ENCODE peak calls at places on chromosomes 11 and 22, in five cellular contexts. X is ovary, L is H1, Y is K562, F is stomach. T is an unnamed sample.

GRCh38 chr11:126405906-126406305 is 50.4 kb downstream of the ST3GAL4 start:
- DNase-seq in X (no peak), L (no peak), Y (no peak), F (no peak), T (peak)

GRCh38 chr11:70296681-70297080 is 26.2 kb downstream of the PPFIA1 start:
- DNase-seq in X (no peak), L (no peak), Y (no peak), F (no peak), T (no peak)

GRCh38 chr11:32116668-32117067 is 25.8 kb downstream of the RCN1 start:
- DNase-seq in X (no peak), L (no peak), Y (no peak), F (no peak), T (no peak)

GRCh38 chr22:25365491-25366261 is 146.2 kb downstream of the CRYBB2 start:
- DNase-seq in X (no peak), L (no peak), Y (no peak), F (peak), T (no peak)

GRCh38 chr11:74398244-74399159 is at the start of gene PGM2L1:
- DNase-seq in X (peak), L (peak), Y (peak), F (peak), T (peak)

GRCh38 chr11:17649696-17650600 is 69.4 kb upstream of the MYOD1 start:
- DNase-seq in X (no peak), L (no peak), Y (no peak), F (no peak), T (no peak)

GRCh38 chr11:14413307-14414072 is 54.5 kb upstream of the RRAS2 start:
- DNase-seq in X (no peak), L (peak), Y (peak), F (no peak), T (no peak)

GRCh38 chr11:15258433-15259350 is 144.0 kb downstream of the INSC start:
- DNase-seq in X (no peak), L (no peak), Y (peak), F (no peak), T (no peak)

GRCh38 chr11:106466441-106467190 is 389.2 kb downstream of the AASDHPPT start:
- DNase-seq in X (no peak), L (no peak), Y (no peak), F (no peak), T (no peak)

GRCh38 chr11:134340354-134340964 is 8.7 kb downstream of the GLB1L2 start:
- DNase-seq in X (no peak), L (no peak), Y (no peak), F (no peak), T (peak)

GRCh38 chr22:36301384-36301828 is 48.5 kb downstream of the APOL1 start:
- DNase-seq in X (peak), L (peak), Y (peak), F (peak), T (peak)

GRCh38 chr11:117583063-117583801 is 213.8 kb downstream of the DSCAML1 start:
- DNase-seq in X (no peak), L (no peak), Y (no peak), F (no peak), T (no peak)

GRCh38 chr22:22810471-22810870 is 77.1 kb upstream of the IGLL5 start:
- DNase-seq in X (no peak), L (no peak), Y (no peak), F (no peak), T (no peak)

GRCh38 chr11:60169264-60169915 is 13.5 kb downstream of the MS4A6A start:
- DNase-seq in X (no peak), L (no peak), Y (peak), F (peak), T (peak)

GRCh38 chr11:111631666-111632039 is 29.4 kb downstream of the SIK2 start:
- DNase-seq in X (no peak), L (no peak), Y (no peak), F (no peak), T (no peak)

GRCh38 chr22:35629406-35630234 is 12.5 kb upstream of the MB start:
- DNase-seq in X (peak), L (peak), Y (peak), F (peak), T (peak)

GRCh38 chr11:61264795-61265194 is 23.8 kb downstream of the PGA5 start:
- DNase-seq in X (no peak), L (no peak), Y (no peak), F (no peak), T (no peak)

GRCh38 chr11:45083544-45084087 is 62.8 kb upstream of the PRDM11 start:
- DNase-seq in X (no peak), L (no peak), Y (peak), F (no peak), T (no peak)

GRCh38 chr22:48145738-48146137 is 1383.3 kb downstream of the TBC1D22A start:
- DNase-seq in X (no peak), L (no peak), Y (no peak), F (no peak), T (no peak)

GRCh38 chr11:7690648-7691047 is 15.6 kb downstream of the OVCH2 start:
- DNase-seq in X (no peak), L (no peak), Y (no peak), F (no peak), T (no peak)

GRCh38 chr11:124896821-124897391 is 759 bp downstream of the ROBO4 start:
- DNase-seq in X (peak), L (no peak), Y (no peak), F (no peak), T (no peak)

GRCh38 chr11:118229274-118229847 is 4.5 kb upstream of the JAML start:
- DNase-seq in X (no peak), L (no peak), Y (no peak), F (no peak), T (no peak)

GRCh38 chr11:41235670-41236069 is 223.8 kb downstream of the LRRC4C start:
- DNase-seq in X (no peak), L (no peak), Y (no peak), F (no peak), T (no peak)

GRCh38 chr11:83600656-83601055 is 314.5 kb upstream of the CCDC90B start:
- DNase-seq in X (no peak), L (no peak), Y (no peak), F (no peak), T (no peak)

GRCh38 chr11:10304495-10305261 is at the start of gene ADM:
- DNase-seq in X (peak), L (no peak), Y (peak), F (peak), T (peak)

GRCh38 chr11:1219446-1219835 is 3.4 kb upstream of the MUC5B start:
- DNase-seq in X (no peak), L (no peak), Y (no peak), F (no peak), T (no peak)

GRCh38 chr22:29369460-29369859 is 18.9 kb downstream of the AP1B1 start:
- DNase-seq in X (peak), L (peak), Y (peak), F (no peak), T (peak)

GRCh38 chr22:22894740-22895731 is 7.4 kb downstream of the IGLL5 start:
- DNase-seq in X (no peak), L (no peak), Y (no peak), F (no peak), T (peak)

GRCh38 chr11:129280027-129280811 is 88.1 kb upstream of the ARHGAP32 start:
- DNase-seq in X (no peak), L (no peak), Y (no peak), F (no peak), T (peak)

GRCh38 chr22:38873469-38874411 is 1.7 kb upstream of the CBX6 start:
- DNase-seq in X (no peak), L (no peak), Y (peak), F (peak), T (no peak)

GRCh38 chr22:39446239-39446721 is 10.5 kb upstream of the MGAT3 start:
- DNase-seq in X (no peak), L (no peak), Y (peak), F (peak), T (peak)

GRCh38 chr11:72084960-72085359 is 4.3 kb downstream of the LRRC51 start:
- DNase-seq in X (no peak), L (no peak), Y (no peak), F (no peak), T (no peak)

GRCh38 chr22:29309332-29310064 is 3.0 kb downstream of the GAS2L1 start:
- DNase-seq in X (no peak), L (no peak), Y (no peak), F (peak), T (peak)

GRCh38 chr11:76598426-76598839 is 72.1 kb downstream of the LRRC32 start:
- DNase-seq in X (no peak), L (no peak), Y (peak), F (no peak), T (no peak)

DNA sequence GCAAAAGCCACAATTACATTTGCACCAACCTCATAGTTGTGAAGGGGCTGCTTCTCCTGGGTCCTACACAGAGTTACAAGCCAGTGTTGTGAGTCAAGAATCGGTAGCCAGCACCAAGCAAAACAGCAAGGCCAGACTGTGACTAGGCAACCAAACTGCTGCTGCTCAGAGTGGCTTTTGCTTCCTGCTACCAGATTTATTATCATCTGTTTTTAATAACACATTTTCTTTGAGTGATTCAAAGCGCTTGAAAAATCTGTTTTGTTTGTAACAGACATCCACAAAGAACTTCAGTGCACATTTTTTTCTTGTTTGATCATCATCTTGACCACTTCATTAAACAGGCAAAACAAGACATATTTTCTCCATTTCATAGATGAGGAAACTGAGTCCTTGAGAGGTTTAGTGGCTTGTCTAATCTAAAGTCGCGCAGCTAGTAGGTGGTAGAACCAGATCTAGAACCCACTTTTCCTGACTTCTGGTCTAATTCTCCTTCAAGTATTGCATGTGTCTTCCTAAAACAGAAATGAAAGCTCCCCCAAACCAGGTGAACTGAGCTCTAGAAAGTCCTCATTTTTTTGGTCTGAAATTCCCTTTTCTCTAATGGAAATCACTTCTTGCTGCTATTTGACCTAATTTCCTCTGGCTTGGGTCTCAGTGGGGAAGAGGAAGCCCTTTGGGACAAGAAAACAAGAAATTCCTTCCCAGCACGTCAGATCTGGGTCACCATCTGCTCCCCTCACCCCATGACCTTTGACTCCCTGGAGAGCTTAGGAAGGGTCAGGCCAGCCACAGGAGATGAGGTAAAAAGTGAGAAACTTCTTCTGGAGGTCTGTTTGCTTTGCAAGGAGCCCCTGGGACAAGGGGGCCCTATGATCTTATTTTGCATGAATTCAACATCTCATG is 39.9 kb downstream of the CWC15 start:
- DNase-seq in X (no peak), L (no peak), Y (no peak), F (no peak), T (no peak)
- H3K4me3 ChIP-seq in X (no peak), L (no peak), Y (no peak), F (no peak), T (no peak)

GRCh38 chr11:3202759-3203158 is 15.9 kb downstream of the MRGPRG start:
- DNase-seq in X (no peak), L (no peak), Y (no peak), F (no peak), T (peak)

GRCh38 chr11:3201677-3202181 is 16.9 kb downstream of the MRGPRG start:
- DNase-seq in X (no peak), L (no peak), Y (no peak), F (no peak), T (peak)

GRCh38 chr11:3202305-3202704 is 16.3 kb downstream of the MRGPRG start:
- DNase-seq in X (no peak), L (no peak), Y (no peak), F (no peak), T (peak)

GRCh38 chr11:3204141-3205015 is 14.2 kb downstream of the MRGPRG start:
- DNase-seq in X (no peak), L (no peak), Y (no peak), F (no peak), T (no peak)

DNA sequence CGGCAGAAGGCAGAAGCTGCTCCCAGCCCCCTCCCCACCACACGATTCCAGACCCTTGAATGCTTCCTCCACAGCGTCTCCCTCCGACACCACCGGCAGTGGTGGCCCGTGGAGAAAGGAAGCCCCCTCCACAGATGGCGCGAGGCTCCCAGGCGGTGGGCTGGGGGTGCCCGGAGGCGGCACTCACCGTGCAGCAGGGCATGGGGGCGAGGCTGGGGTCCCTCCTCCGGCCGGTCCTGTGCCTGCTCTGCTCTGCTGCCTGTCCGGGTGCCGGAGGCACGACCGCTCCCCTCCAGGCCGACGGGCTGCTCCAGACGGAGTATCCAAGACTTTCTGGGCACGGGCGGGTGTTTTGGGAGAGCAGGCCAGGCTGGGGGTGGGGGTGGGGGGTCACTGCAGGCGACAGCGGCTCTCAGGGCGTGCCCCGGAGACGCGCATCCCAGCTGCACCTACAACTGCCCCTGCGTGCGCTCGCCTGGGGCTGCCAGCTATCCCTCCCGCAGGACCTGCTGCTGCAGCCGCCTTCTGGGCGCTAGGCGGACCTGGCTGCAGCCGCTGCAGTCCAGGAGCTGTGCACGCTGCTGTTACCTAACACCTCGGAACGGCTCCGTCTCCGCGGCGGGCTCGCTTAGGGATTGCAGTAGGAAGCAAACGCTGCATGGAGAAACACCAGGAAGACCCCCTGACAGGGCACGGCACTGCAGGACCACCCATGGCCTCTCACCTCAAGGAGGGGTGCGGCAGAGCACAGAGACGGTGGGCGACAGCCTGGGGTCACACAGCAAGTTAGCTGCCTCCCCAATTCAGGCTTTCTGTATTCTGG is 15.2 kb downstream of the MRGPRG start:
- DNase-seq in X (no peak), L (peak), Y (no peak), F (no peak), T (no peak)
- TF ChIP-seq CTCF in X (no peak), L (no peak), Y (no peak), F (no peak), T (no peak)

GRCh38 chr11:20337526-20338154 is 25.9 kb upstream of the HTATIP2 start:
- DNase-seq in X (no peak), L (no peak), Y (peak), F (no peak), T (peak)

DNA sequence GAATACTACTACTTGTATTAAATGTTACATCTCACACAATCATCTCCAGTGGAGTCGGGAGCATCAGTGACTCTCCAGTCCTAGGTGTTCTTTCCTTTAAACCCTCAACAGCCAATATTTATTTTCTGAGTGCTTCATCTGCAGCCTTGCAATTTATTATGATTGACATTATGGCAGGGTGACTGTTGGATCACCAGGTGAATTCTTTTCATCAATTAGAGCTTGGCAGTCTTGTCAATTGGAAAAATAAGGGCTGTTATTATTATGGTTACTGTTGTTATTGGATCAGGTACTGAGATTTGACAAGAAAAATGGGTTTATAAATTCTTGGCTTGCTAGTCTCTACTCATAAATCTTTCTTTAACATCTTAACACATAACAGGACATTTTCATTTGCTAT is 27.5 kb upstream of the HTATIP2 start:
- DNase-seq in X (no peak), L (no peak), Y (no peak), F (no peak), T (no peak)
- TF ChIP-seq EP300 in X (no peak), L (no peak), Y (no peak), F (no peak), T (no peak)

GRCh38 chr11:75508051-75508561 is 17.6 kb downstream of the GDPD5 start:
- DNase-seq in X (no peak), L (no peak), Y (no peak), F (no peak), T (no peak)
- H3K4me3 ChIP-seq in X (no peak), L (no peak), Y (no peak), F (no peak), T (no peak)

GRCh38 chr11:96157517-96157873 is 185.5 kb downstream of the MAML2 start:
- DNase-seq in X (no peak), L (no peak), Y (no peak), F (no peak), T (no peak)

GRCh38 chr11:96158126-96158525 is 184.9 kb downstream of the MAML2 start:
- DNase-seq in X (no peak), L (no peak), Y (no peak), F (no peak), T (no peak)

GRCh38 chr11:96156379-96156722 is 186.6 kb downstream of the MAML2 start:
- DNase-seq in X (no peak), L (no peak), Y (no peak), F (no peak), T (no peak)

GRCh38 chr11:96154802-96155520 is 188.0 kb downstream of the MAML2 start:
- DNase-seq in X (peak), L (no peak), Y (no peak), F (no peak), T (no peak)

GRCh38 chr11:96155627-96156378 is 187.2 kb downstream of the MAML2 start:
- DNase-seq in X (peak), L (no peak), Y (peak), F (peak), T (peak)
- TF ChIP-seq CTCF in X (no peak), L (no peak), Y (peak), F (no peak), T (no peak)

GRCh38 chr11:94423467-94423866 is 22.2 kb upstream of the GPR83 start:
- DNase-seq in X (no peak), L (no peak), Y (no peak), F (no peak), T (no peak)
- TF ChIP-seq EP300 in X (no peak), L (no peak), Y (no peak), F (no peak), T (no peak)

GRCh38 chr22:37563153-37564081 is 3.1 kb downstream of the CDC42EP1 start:
- DNase-seq in X (peak), L (no peak), Y (peak), F (peak), T (peak)

GRCh38 chr22:37560682-37561208 is 465 bp downstream of the CDC42EP1 start:
- DNase-seq in X (peak), L (no peak), Y (no peak), F (no peak), T (peak)

GRCh38 chr22:37561209-37562048 is 1.1 kb downstream of the CDC42EP1 start:
- DNase-seq in X (peak), L (peak), Y (peak), F (peak), T (peak)

GRCh38 chr22:37564111-37564711 is 3.9 kb downstream of the CDC42EP1 start:
- DNase-seq in X (no peak), L (no peak), Y (no peak), F (no peak), T (no peak)

DNA sequence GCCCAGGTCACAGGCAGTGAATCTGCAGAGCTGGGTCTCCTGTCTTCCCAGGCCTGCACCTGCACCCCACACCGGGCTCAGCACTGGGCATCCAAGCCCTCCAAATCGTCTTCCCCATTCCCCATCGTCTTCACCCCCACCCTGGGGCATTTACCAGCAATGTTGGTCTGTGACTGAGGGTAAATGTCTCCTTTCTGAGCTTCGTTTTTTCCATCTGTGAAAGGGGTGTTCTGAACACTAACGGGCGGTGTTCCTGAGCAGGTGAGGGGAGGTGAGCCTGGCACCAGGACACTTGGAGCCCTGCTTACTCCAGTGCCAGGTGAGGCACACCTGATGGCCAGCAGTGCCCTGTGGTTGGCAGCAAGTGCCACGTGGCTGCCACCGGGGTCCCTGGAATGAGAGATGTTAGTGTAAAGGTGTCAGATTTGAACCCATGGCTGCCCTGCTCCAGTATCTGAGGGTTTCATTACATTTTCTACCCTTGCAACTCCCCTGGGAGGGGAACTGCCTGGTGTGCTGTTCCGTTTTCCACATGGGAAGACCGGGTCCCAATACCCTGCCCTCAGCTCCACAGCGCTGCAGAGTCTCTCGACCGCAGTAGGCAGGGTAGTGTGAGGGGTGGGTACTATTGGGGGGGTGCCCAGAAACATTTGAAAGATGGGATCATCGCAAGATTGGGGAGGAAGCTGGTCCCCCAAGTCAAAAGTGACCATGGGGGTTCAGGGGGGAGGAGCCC is 1.9 kb downstream of the CDC42EP1 start:
- DNase-seq in X (no peak), L (no peak), Y (no peak), F (no peak), T (no peak)
- H3K4me3 ChIP-seq in X (peak), L (no peak), Y (peak), F (peak), T (peak)

GRCh38 chr22:19473578-19473977 is 5.4 kb downstream of the UFD1 start:
- DNase-seq in X (no peak), L (no peak), Y (peak), F (no peak), T (no peak)
- TF ChIP-seq CTCF in X (no peak), L (no peak), Y (peak), F (no peak), T (no peak)